ENCODE peak calls at places on chromosomes 13 and 19, in five cellular contexts. F, E, W, D and X are unnamed samples.

GRCh38 chr19:30001794-30002193 is 59.8 kb downstream of the URI1 start:
- DNase-seq in F (no peak), E (no peak), W (no peak), D (no peak), X (no peak)

GRCh38 chr13:87123987-87124784 is 547.0 kb upstream of the SLITRK5 start:
- DNase-seq in F (peak), E (no peak), W (peak), D (no peak), X (no peak)

GRCh38 chr19:35869327-35870123 is 1.2 kb downstream of the APLP1 start:
- DNase-seq in F (peak), E (peak), W (no peak), D (peak), X (peak)

GRCh38 chr13:69389899-69390298 is 717.7 kb upstream of the ATXN8OS start:
- DNase-seq in F (no peak), E (no peak), W (no peak), D (no peak), X (no peak)

GRCh38 chr19:31312629-31313244 is 36.5 kb downstream of the TSHZ3 start:
- DNase-seq in F (no peak), E (no peak), W (no peak), D (no peak), X (no peak)

GRCh38 chr13:27371932-27372331 is 52.5 kb upstream of the GTF3A start:
- DNase-seq in F (peak), E (no peak), W (no peak), D (peak), X (no peak)

GRCh38 chr13:110677731-110678545 is 28.0 kb downstream of the CARS2 start:
- DNase-seq in F (no peak), E (no peak), W (no peak), D (no peak), X (no peak)

GRCh38 chr13:40060318-40061007 is 405.0 kb downstream of the COG6 start:
- DNase-seq in F (peak), E (no peak), W (peak), D (peak), X (no peak)

GRCh38 chr19:47109541-47110375 is 3.8 kb downstream of the ZC3H4 start:
- DNase-seq in F (no peak), E (no peak), W (no peak), D (no peak), X (no peak)

GRCh38 chr13:35699181-35699580 is 222.7 kb upstream of the MAB21L1 start:
- DNase-seq in F (no peak), E (no peak), W (no peak), D (no peak), X (no peak)

GRCh38 chr19:54465367-54466109 is 2.0 kb upstream of the LENG9 start:
- DNase-seq in F (no peak), E (peak), W (no peak), D (no peak), X (no peak)

GRCh38 chr13:32056316-32056715 is 24.7 kb downstream of the FRY start:
- DNase-seq in F (peak), E (no peak), W (no peak), D (peak), X (no peak)

GRCh38 chr13:51636349-51636890 is 52.2 kb downstream of the WDFY2 start:
- DNase-seq in F (peak), E (no peak), W (no peak), D (no peak), X (no peak)

GRCh38 chr13:109790071-109790470 is 3.7 kb upstream of the IRS2 start:
- DNase-seq in F (no peak), E (no peak), W (no peak), D (no peak), X (no peak)

GRCh38 chr13:32019612-32020233 is 11.9 kb upstream of the FRY start:
- DNase-seq in F (no peak), E (no peak), W (no peak), D (no peak), X (peak)

GRCh38 chr13:53191091-53191490 is 162.5 kb downstream of the OLFM4 start:
- DNase-seq in F (no peak), E (no peak), W (no peak), D (no peak), X (no peak)

GRCh38 chr19:23823952-23824389 is 65.3 kb upstream of the ZNF681 start:
- DNase-seq in F (peak), E (no peak), W (no peak), D (no peak), X (no peak)

GRCh38 chr19:41753159-41753558 is 2.2 kb upstream of the CEACAM6 start:
- DNase-seq in F (peak), E (peak), W (no peak), D (peak), X (peak)

GRCh38 chr19:47112166-47112663 is 1.4 kb downstream of the ZC3H4 start:
- DNase-seq in F (peak), E (peak), W (peak), D (peak), X (peak)

GRCh38 chr13:98541701-98542203 is 35.2 kb downstream of the STK24 start:
- DNase-seq in F (no peak), E (no peak), W (no peak), D (no peak), X (no peak)

GRCh38 chr19:11481777-11482383 is 1.0 kb upstream of the ELAVL3 start:
- DNase-seq in F (peak), E (peak), W (peak), D (peak), X (peak)

GRCh38 chr13:67574320-67575233 is 344.4 kb upstream of the PCDH9 start:
- DNase-seq in F (no peak), E (no peak), W (no peak), D (no peak), X (no peak)

GRCh38 chr13:23876265-23876664 is 12.9 kb downstream of the MIPEP start:
- DNase-seq in F (no peak), E (no peak), W (no peak), D (no peak), X (no peak)

GRCh38 chr19:47899335-47899734 is 13.2 kb upstream of the SULT2A1 start:
- DNase-seq in F (no peak), E (no peak), W (no peak), D (no peak), X (no peak)

GRCh38 chr19:18932216-18932841 is 8.7 kb downstream of the HOMER3 start:
- DNase-seq in F (no peak), E (peak), W (no peak), D (no peak), X (peak)